ENCODE peak calls at places on chromosomes 1 and 21, in five cellular contexts. Z is osteoblast, J is SJCRH30, H is esophagus squamous epithelium, V is pancreas. I is an unnamed sample.

GRCh38 chr1:8166436-8166835 is 140.3 kb upstream of the ERRFI1 start:
- DNase-seq in Z (no peak), J (no peak), H (no peak), V (no peak), I (no peak)

GRCh38 chr1:119869962-119870361 is 26.4 kb downstream of the ADAM30 start:
- DNase-seq in Z (no peak), J (no peak), H (no peak), V (no peak), I (no peak)

GRCh38 chr1:209405183-209405823 is 178.2 kb upstream of the CAMK1G start:
- DNase-seq in Z (no peak), J (peak; percentile 58), H (no peak), V (no peak), I (no peak)

GRCh38 chr1:64401285-64401684 is 68.6 kb upstream of the CACHD1 start:
- DNase-seq in Z (no peak), J (no peak), H (no peak), V (no peak), I (no peak)

GRCh38 chr21:43943512-43944110 is 68.5 kb upstream of the TRAPPC10 start:
- DNase-seq in Z (no peak), J (no peak), H (no peak), V (no peak), I (peak; percentile 55)

GRCh38 chr1:231806623-231807470 is 180.3 kb downstream of the DISC1 start:
- DNase-seq in Z (no peak), J (peak; percentile 56), H (no peak), V (no peak), I (peak; percentile 84)

GRCh38 chr1:206696812-206697585 is 12.3 kb downstream of the MAPKAPK2 start:
- DNase-seq in Z (no peak), J (no peak), H (no peak), V (no peak), I (no peak)

GRCh38 chr1:40750326-40750975 is 33.1 kb upstream of the KCNQ4 start:
- DNase-seq in Z (no peak), J (no peak), H (no peak), V (no peak), I (no peak)

GRCh38 chr1:6409053-6409452 is 10.7 kb downstream of the HES2 start:
- DNase-seq in Z (no peak), J (no peak), H (no peak), V (no peak), I (no peak)

GRCh38 chr21:34029724-34030528 is 43.5 kb upstream of the MRPS6 start:
- DNase-seq in Z (peak; percentile 54), J (peak; percentile 61), H (no peak), V (peak; percentile 9), I (peak; percentile 67)

GRCh38 chr1:116881879-116882520 is 27.7 kb upstream of the PTGFRN start:
- DNase-seq in Z (peak; percentile 65), J (peak; percentile 61), H (no peak), V (peak; percentile 81), I (peak; percentile 68)

GRCh38 chr21:43286196-43286595 is 117.4 kb downstream of the CRYAA start:
- DNase-seq in Z (no peak), J (peak; percentile 39), H (no peak), V (no peak), I (no peak)

GRCh38 chr1:17028662-17029188 is 17.0 kb upstream of the ATP13A2 start:
- DNase-seq in Z (no peak), J (no peak), H (no peak), V (peak; percentile 68), I (no peak)
- H3K36me3 ChIP-seq in Z (peaks cover 73% of the 10 kb centered on the region), J (peaks cover 81% of the 10 kb centered on the region), H (peaks cover 30% of the 10 kb centered on the region), V (peaks cover 20% of the 10 kb centered on the region), I (peaks cover 33% of the 10 kb centered on the region)

GRCh38 chr1:46205794-46206193 is 2.7 kb downstream of the LURAP1 start:
- DNase-seq in Z (peak; percentile 56), J (no peak), H (no peak), V (no peak), I (peak; percentile 26)
- H3K4me3 ChIP-seq in Z (no peak overlapping the region), J (no peak overlapping the region), H (no peak overlapping the region), V (no peak overlapping the region), I (no peak overlapping the region)

GRCh38 chr1:2802421-2802961 is 998 bp upstream of the TTC34 start:
- DNase-seq in Z (peak; percentile 66), J (no peak), H (no peak), V (no peak), I (no peak)

GRCh38 chr1:2803931-2804627 is 2.6 kb upstream of the TTC34 start:
- DNase-seq in Z (peak; percentile 84), J (no peak), H (no peak), V (no peak), I (no peak)

GRCh38 chr1:2801535-2802291 is at the start of gene TTC34:
- DNase-seq in Z (peak; percentile 94), J (peak; percentile 51), H (no peak), V (no peak), I (no peak)

GRCh38 chr1:2804628-2805351 is 3.3 kb upstream of the TTC34 start:
- DNase-seq in Z (peak; percentile 83), J (no peak), H (no peak), V (no peak), I (no peak)

DNA sequence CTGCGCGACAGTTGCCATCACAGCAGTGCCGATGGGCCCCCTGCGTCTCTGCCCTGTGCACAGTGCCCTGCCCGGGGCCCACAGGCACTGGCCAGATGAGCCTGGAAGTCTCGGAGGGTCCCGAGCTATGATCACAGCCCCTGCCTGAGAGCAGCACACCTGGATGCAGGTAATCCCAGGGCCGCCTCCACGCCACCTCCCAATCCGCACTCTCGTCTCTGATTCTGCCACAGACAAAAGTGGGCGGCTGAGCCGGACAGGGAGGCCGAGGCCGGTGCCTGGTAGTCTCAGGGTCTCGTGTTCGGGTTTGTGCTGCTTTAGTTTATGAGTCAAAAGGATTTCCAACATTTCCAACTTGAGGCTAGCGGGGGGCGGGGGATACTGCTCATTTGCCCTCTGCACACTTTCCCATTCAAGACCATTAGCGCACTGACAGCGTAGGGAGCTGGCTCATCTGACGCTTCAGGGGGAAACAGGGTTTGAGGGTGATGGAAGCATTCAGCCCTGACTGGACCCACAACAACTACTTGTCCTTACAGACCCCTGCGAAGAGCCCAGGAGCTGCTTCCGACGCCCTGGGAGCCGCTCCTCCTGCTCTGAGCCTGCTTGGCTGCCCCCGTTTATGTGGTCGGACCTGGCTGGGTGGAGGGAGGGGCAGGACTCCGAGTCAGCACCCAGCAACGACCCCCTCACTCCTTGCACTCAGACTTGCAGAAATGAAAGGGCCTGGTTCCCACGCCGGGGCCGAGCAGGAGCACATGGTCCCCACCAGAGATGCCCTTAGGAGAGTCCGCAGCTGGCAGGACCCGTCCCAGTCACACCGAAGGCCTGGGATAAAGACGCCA is 1.8 kb upstream of the TTC34 start:
- DNase-seq in Z (peak; percentile 69), J (no peak), H (no peak), V (no peak), I (no peak)
- H3K27me3 ChIP-seq in Z (no peaks in the 10 kb centered on the region), J (peaks cover 56% of the 10 kb centered on the region), H (no peaks in the 10 kb centered on the region), V (no peaks in the 10 kb centered on the region), I (no peaks in the 10 kb centered on the region)

DNA sequence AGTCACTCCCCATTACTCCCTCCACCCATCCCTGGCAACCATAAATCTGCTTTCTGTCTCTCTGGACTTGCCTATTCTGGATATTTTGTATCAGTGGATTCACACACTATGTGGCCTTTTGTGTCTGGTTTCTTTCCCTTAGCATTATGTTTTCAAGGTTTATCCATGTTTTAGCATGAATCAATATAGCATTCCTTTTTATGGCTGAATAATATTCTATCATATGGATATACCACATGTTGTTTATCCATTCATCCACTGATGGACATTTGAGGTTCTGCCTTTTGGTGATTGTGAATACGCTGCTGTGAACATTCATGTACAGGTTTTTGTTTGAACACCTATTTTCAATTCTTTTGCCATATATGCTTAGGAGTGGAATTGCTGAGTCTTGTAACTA is 140.4 kb downstream of the ZMYM4 start:
- DNase-seq in Z (no peak), J (no peak), H (no peak), V (no peak), I (no peak)
- H3K36me3 ChIP-seq in Z (peaks cover 50% of the 10 kb centered on the region), J (peaks cover 55% of the 10 kb centered on the region), H (peaks cover 11% of the 10 kb centered on the region), V (peaks cover 29% of the 10 kb centered on the region), I (peaks cover 8% of the 10 kb centered on the region)

GRCh38 chr1:98854137-98854536 is 150.5 kb downstream of the PLPPR5 start:
- DNase-seq in Z (no peak), J (no peak), H (no peak), V (no peak), I (no peak)
- H3K4me3 ChIP-seq in Z (no peak overlapping the region), J (no peak overlapping the region), H (no peak overlapping the region), V (no peak overlapping the region), I (no peak overlapping the region)

GRCh38 chr1:35069746-35070145 is 9.4 kb upstream of the ZMYM1 start:
- DNase-seq in Z (no peak), J (no peak), H (no peak), V (no peak), I (no peak)
- H3K27me3 ChIP-seq in Z (no peaks in the 10 kb centered on the region), J (no peaks in the 10 kb centered on the region), H (no peaks in the 10 kb centered on the region), V (no peaks in the 10 kb centered on the region), I (no peaks in the 10 kb centered on the region)

DNA sequence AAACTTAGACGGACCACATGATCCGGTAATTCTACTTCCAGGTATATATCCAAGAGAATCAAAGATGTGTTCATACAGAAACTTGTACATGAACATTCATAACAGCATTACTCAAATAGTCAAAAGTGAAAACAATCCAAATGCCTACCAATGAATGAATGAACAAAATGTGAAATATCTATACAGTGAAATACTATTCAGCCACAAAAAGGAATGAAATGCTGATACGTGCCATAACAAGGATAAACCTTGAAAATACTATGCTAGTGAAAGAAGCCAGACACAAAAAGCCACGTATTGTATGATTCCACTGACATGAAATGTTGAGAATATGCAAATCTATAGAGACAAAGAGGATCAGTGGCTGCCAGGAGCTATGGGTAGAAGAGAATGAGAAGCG is 18.3 kb downstream of the TARBP1 start:
- DNase-seq in Z (no peak), J (no peak), H (no peak), V (no peak), I (no peak)
- H3K36me3 ChIP-seq in Z (peaks cover 21% of the 10 kb centered on the region), J (peaks cover 7% of the 10 kb centered on the region), H (no peaks in the 10 kb centered on the region), V (peaks cover 7% of the 10 kb centered on the region), I (peaks cover 5% of the 10 kb centered on the region)

GRCh38 chr1:112538883-112539282 is 30.1 kb downstream of the WNT2B start:
- DNase-seq in Z (no peak), J (no peak), H (no peak), V (no peak), I (no peak)

GRCh38 chr1:112542206-112542973 is 33.6 kb downstream of the WNT2B start:
- DNase-seq in Z (no peak), J (peak; percentile 47), H (no peak), V (no peak), I (no peak)

GRCh38 chr1:112537451-112537850 is 28.7 kb downstream of the WNT2B start:
- DNase-seq in Z (no peak), J (no peak), H (no peak), V (no peak), I (no peak)

GRCh38 chr1:112541299-112541698 is 32.5 kb downstream of the WNT2B start:
- DNase-seq in Z (no peak), J (no peak), H (no peak), V (no peak), I (no peak)

GRCh38 chr1:112540395-112540794 is 31.6 kb downstream of the WNT2B start:
- DNase-seq in Z (no peak), J (no peak), H (no peak), V (no peak), I (no peak)
- H3K4me3 ChIP-seq in Z (no peak overlapping the region), J (no peak overlapping the region), H (no peak overlapping the region), V (no peak overlapping the region), I (no peak overlapping the region)

GRCh38 chr1:38250356-38250755 is 203.8 kb upstream of the POU3F1 start:
- DNase-seq in Z (no peak), J (no peak), H (no peak), V (no peak), I (no peak)
- H3K27me3 ChIP-seq in Z (peaks cover 14% of the 10 kb centered on the region), J (peaks cover 9% of the 10 kb centered on the region), H (no peaks in the 10 kb centered on the region), V (no peaks in the 10 kb centered on the region), I (peaks cover 1% of the 10 kb centered on the region)

I was measured in H7.